ENCODE peak calls at places on chromosomes 5 and 9, in five cellular contexts. N is omental fat pad, T is GDM1, E is NCI-H82, A is activated T-cell treated with anti-CD3 and anti-CD28 coated beads for 24 hours. I is an unnamed sample.

GRCh38 chr5:152331718-152332117 is 73.4 kb downstream of the NMUR2 start:
- DNase-seq in A (no peak), E (no peak), T (no peak), N (no peak), I (no peak)

GRCh38 chr5:117999939-118000549 is 988.3 kb downstream of the DTWD2 start:
- DNase-seq in T (no peak), A (no peak), N (no peak), E (no peak), I (no peak)

GRCh38 chr5:56496581-56497063 is 263.5 kb upstream of the ANKRD55 start:
- DNase-seq in T (no peak), A (no peak), N (no peak), E (peak), I (no peak)

GRCh38 chr5:150809363-150809762 is 30.8 kb downstream of the SMIM3 start:
- DNase-seq in T (no peak), N (no peak), A (no peak), E (no peak), I (no peak)

GRCh38 chr5:6181871-6182270 is 196.5 kb downstream of the MED10 start:
- DNase-seq in A (no peak), N (no peak), T (no peak), E (no peak), I (no peak)

GRCh38 chr9:87194471-87194870 is 247.2 kb upstream of the GAS1 start:
- DNase-seq in E (no peak), N (no peak), A (no peak), T (no peak), I (peak)

GRCh38 chr9:121088576-121088975 is 13.8 kb downstream of the CNTRL start:
- DNase-seq in E (no peak), A (no peak), N (no peak), T (peak), I (no peak)

GRCh38 chr5:133969654-133970324 is 1.4 kb upstream of the C5orf15 start:
- DNase-seq in A (no peak), E (no peak), T (no peak), N (no peak), I (no peak)

GRCh38 chr9:113675475-113675941 is 200.6 kb upstream of the ZNF618 start:
- DNase-seq in A (no peak), E (no peak), N (peak), T (peak), I (peak)

GRCh38 chr5:131109540-131110255 is 55.4 kb downstream of the HINT1 start:
- DNase-seq in E (peak), T (peak), A (peak), N (no peak), I (peak)

GRCh38 chr5:58505971-58506640 is 14.9 kb downstream of the GAPT start:
- DNase-seq in T (no peak), A (no peak), N (no peak), E (no peak), I (no peak)

GRCh38 chr5:76960004-76960625 is 7.3 kb downstream of the CRHBP start:
- DNase-seq in N (no peak), T (peak), E (no peak), A (no peak), I (no peak)

GRCh38 chr5:179827684-179828083 is 7.0 kb downstream of the SQSTM1 start:
- DNase-seq in N (no peak), A (peak), E (no peak), T (peak), I (no peak)

GRCh38 chr5:10199700-10200099 is 50.0 kb downstream of the ATPSCKMT start:
- DNase-seq in T (no peak), A (no peak), E (no peak), N (no peak), I (peak)

GRCh38 chr9:113933188-113933587 is 57.1 kb downstream of the ZNF618 start:
- DNase-seq in A (no peak), N (no peak), E (no peak), T (no peak), I (no peak)

GRCh38 chr9:6272229-6272597 is 56.0 kb upstream of the TPD52L3 start:
- DNase-seq in T (no peak), A (no peak), N (no peak), E (no peak), I (peak)

GRCh38 chr5:142184939-142185526 is 76.5 kb downstream of the NDFIP1 start:
- DNase-seq in E (no peak), A (no peak), T (no peak), N (no peak), I (peak)

GRCh38 chr5:115402822-115403577 is 106.5 kb upstream of the CCDC112 start:
- DNase-seq in E (peak), T (no peak), A (no peak), N (no peak), I (peak)

GRCh38 chr5:1093361-1093760 is 18.5 kb downstream of the SLC12A7 start:
- DNase-seq in T (no peak), N (no peak), E (no peak), A (no peak), I (no peak)

GRCh38 chr5:5062903-5063302 is 77.2 kb upstream of the ADAMTS16 start:
- DNase-seq in T (no peak), E (no peak), A (no peak), N (no peak), I (no peak)

GRCh38 chr9:138122201-138122600 is 244.6 kb downstream of the CACNA1B start:
- DNase-seq in N (no peak), A (no peak), E (no peak), T (no peak), I (no peak)

GRCh38 chr9:34628656-34629491 is at the start of gene ARID3C:
- DNase-seq in A (peak), T (no peak), N (no peak), E (peak), I (peak)

GRCh38 chr5:100623719-100624118 is 88.5 kb downstream of the FAM174A start:
- DNase-seq in E (peak), A (no peak), N (no peak), T (peak), I (peak)

GRCh38 chr5:141729387-141730006 is 47.5 kb upstream of the ARAP3 start:
- DNase-seq in A (no peak), T (no peak), N (no peak), E (no peak), I (no peak)